ENCODE peak calls at places on chromosomes 12 and 14, in seven cellular contexts. One of them, this sample, is unnamed.

GRCh38 chr12:100382327-100382726 is 25.5 kb downstream of the SLC17A8 start:
- DNase-seq in PC-9: no peak
- DNase-seq in GM23248: peak; percentile 25
- DNase-seq in neuronal stem cell: no peak
- DNase-seq in H9: no peak
- DNase-seq in DND-41: no peak
- DNase-seq in H1: no peak
- DNase-seq in this sample: no peak

GRCh38 chr12:75944097-75944904 is 87.3 kb downstream of the PHLDA1 start:
- DNase-seq in PC-9: peak; percentile 43
- DNase-seq in GM23248: peak; percentile 90
- DNase-seq in neuronal stem cell: no peak
- DNase-seq in H9: peak; percentile 62
- DNase-seq in DND-41: no peak
- DNase-seq in H1: no peak
- DNase-seq in this sample: peak; percentile 88

GRCh38 chr12:53414756-53415417 is 8.8 kb upstream of the AMHR2 start:
- DNase-seq in PC-9: no peak
- DNase-seq in GM23248: no peak
- DNase-seq in neuronal stem cell: no peak
- DNase-seq in H9: no peak
- DNase-seq in DND-41: no peak
- DNase-seq in H1: no peak
- DNase-seq in this sample: no peak

GRCh38 chr14:21072102-21072501 is 2.0 kb downstream of the ARHGEF40 start:
- DNase-seq in PC-9: no peak
- DNase-seq in GM23248: peak; percentile 93
- DNase-seq in neuronal stem cell: no peak
- DNase-seq in H9: no peak
- DNase-seq in DND-41: no peak
- DNase-seq in H1: no peak
- DNase-seq in this sample: peak; percentile 99

GRCh38 chr14:100606687-100607610 is 19.7 kb upstream of the BEGAIN start:
- DNase-seq in PC-9: no peak
- DNase-seq in GM23248: no peak
- DNase-seq in neuronal stem cell: no peak
- DNase-seq in H9: peak; percentile 15
- DNase-seq in DND-41: no peak
- DNase-seq in H1: no peak
- DNase-seq in this sample: peak; percentile 91

GRCh38 chr12:47798481-47798948 is 21.2 kb downstream of the HDAC7 start:
- DNase-seq in PC-9: no peak
- DNase-seq in GM23248: no peak
- DNase-seq in neuronal stem cell: no peak
- DNase-seq in H9: no peak
- DNase-seq in DND-41: no peak
- DNase-seq in H1: no peak
- DNase-seq in this sample: no peak

GRCh38 chr14:34785223-34786006 is 71.0 kb upstream of the CFL2 start:
- DNase-seq in PC-9: no peak
- DNase-seq in GM23248: no peak
- DNase-seq in neuronal stem cell: no peak
- DNase-seq in H9: no peak
- DNase-seq in DND-41: no peak
- DNase-seq in H1: no peak
- DNase-seq in this sample: no peak

GRCh38 chr12:120252071-120252906 is 13.2 kb downstream of the PXN start:
- DNase-seq in PC-9: no peak
- DNase-seq in GM23248: no peak
- DNase-seq in neuronal stem cell: no peak
- DNase-seq in H9: no peak
- DNase-seq in DND-41: peak; percentile 78
- DNase-seq in H1: no peak
- DNase-seq in this sample: no peak

GRCh38 chr12:58502236-58502635 is 418.1 kb downstream of the LRIG3 start:
- DNase-seq in PC-9: no peak
- DNase-seq in GM23248: peak; percentile 39
- DNase-seq in neuronal stem cell: peak; percentile 61
- DNase-seq in H9: no peak
- DNase-seq in DND-41: no peak
- DNase-seq in H1: no peak
- DNase-seq in this sample: no peak

GRCh38 chr12:41992029-41992428 is 152.6 kb downstream of the GXYLT1 start:
- DNase-seq in PC-9: no peak
- DNase-seq in GM23248: no peak
- DNase-seq in neuronal stem cell: no peak
- DNase-seq in H9: no peak
- DNase-seq in DND-41: no peak
- DNase-seq in H1: no peak
- DNase-seq in this sample: no peak

GRCh38 chr14:102279688-102280348 is 25.1 kb downstream of the MOK start:
- DNase-seq in PC-9: peak; percentile 94
- DNase-seq in GM23248: peak; percentile 98
- DNase-seq in neuronal stem cell: no peak
- DNase-seq in H9: no peak
- DNase-seq in DND-41: no peak
- DNase-seq in H1: no peak
- DNase-seq in this sample: peak; percentile 90

GRCh38 chr12:112359290-112359689 is 22.9 kb downstream of the HECTD4 start:
- DNase-seq in PC-9: no peak
- DNase-seq in GM23248: no peak
- DNase-seq in neuronal stem cell: no peak
- DNase-seq in H9: no peak
- DNase-seq in DND-41: no peak
- DNase-seq in H1: no peak
- DNase-seq in this sample: no peak

GRCh38 chr12:11500861-11501230 is 105.5 kb upstream of the PRB2 start:
- DNase-seq in PC-9: no peak
- DNase-seq in GM23248: no peak
- DNase-seq in neuronal stem cell: no peak
- DNase-seq in H9: no peak
- DNase-seq in DND-41: no peak
- DNase-seq in H1: no peak
- DNase-seq in this sample: no peak

GRCh38 chr12:4997939-4998338 is 45.7 kb upstream of the KCNA5 start:
- DNase-seq in PC-9: no peak
- DNase-seq in GM23248: peak; percentile 96
- DNase-seq in neuronal stem cell: no peak
- DNase-seq in H9: no peak
- DNase-seq in DND-41: no peak
- DNase-seq in H1: no peak
- DNase-seq in this sample: peak; percentile 87

GRCh38 chr12:112839386-112839972 is 47.9 kb downstream of the RPH3A start:
- DNase-seq in PC-9: peak; percentile 25
- DNase-seq in GM23248: peak; percentile 41
- DNase-seq in neuronal stem cell: no peak
- DNase-seq in H9: no peak
- DNase-seq in DND-41: no peak
- DNase-seq in H1: no peak
- DNase-seq in this sample: no peak

GRCh38 chr14:64873506-64874220 is 6.0 kb downstream of the SPTB start:
- DNase-seq in PC-9: no peak
- DNase-seq in GM23248: peak; percentile 34
- DNase-seq in neuronal stem cell: no peak
- DNase-seq in H9: no peak
- DNase-seq in DND-41: no peak
- DNase-seq in H1: no peak
- DNase-seq in this sample: no peak

GRCh38 chr14:59126714-59127436 is 61.6 kb upstream of the DAAM1 start:
- DNase-seq in PC-9: peak; percentile 25
- DNase-seq in GM23248: peak; percentile 75
- DNase-seq in neuronal stem cell: peak; percentile 48
- DNase-seq in H9: no peak
- DNase-seq in DND-41: peak; percentile 26
- DNase-seq in H1: no peak
- DNase-seq in this sample: peak; percentile 73

DNA sequence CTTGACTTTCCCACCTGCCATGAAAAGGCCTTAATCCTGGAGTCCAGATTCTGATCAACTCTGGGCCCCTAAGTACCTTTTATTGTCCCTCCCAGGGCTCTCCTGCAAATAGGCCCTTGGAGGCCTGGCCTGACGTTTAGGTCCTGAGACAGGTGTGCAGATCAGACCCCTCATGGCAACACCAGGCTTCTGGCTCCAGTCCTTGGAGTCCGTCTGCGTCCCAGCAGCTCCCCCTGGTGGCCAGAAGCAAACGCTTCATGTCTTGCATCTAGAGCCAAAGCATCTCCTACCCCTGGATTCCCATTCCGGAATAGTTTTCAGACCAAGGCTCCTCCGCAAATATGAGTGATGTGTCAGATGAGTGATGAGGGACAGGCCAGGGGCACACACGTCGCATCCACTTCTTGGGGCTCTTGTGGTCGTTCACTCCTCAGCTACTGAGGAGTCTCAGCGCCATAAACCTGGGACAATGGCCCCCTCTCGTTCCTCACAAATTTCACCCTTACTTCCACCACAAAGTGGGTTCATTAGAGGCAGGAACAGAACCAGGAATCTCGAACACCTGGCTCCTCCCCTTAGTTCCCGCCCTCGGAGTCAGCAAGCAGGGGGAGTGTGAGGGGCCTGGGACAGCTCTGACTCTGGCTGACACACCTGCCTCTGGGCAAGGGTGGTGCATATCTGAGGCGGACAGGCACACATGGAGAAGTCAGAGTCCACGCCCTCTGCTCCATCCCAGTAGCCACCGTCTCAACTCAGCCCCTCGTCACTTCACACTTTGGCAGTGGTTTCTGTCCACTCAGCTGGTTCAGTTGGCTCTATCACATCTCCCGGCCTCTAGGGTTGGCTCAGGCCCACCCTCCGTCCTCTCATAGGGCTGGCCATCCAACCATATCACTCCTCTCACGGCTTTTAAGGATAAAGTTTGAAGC is 77.9 kb upstream of the PWP1 start:
- DNase-seq in PC-9: peak; percentile 71
- DNase-seq in GM23248: peak; percentile 78
- DNase-seq in neuronal stem cell: peak; percentile 82
- DNase-seq in H9: peak; percentile 94
- DNase-seq in DND-41: peak; percentile 74
- DNase-seq in H1: peak; percentile 94
- DNase-seq in this sample: peak; percentile 82
- H2AFZ ChIP-seq in PC-9: no peak overlapping the region
- H2AFZ ChIP-seq in GM23248: no peak overlapping the region
- H2AFZ ChIP-seq in neuronal stem cell: peak overlapping the region; percentile 30
- H2AFZ ChIP-seq in H9: no peak overlapping the region
- H2AFZ ChIP-seq in DND-41: no peak overlapping the region
- H2AFZ ChIP-seq in H1: no peak overlapping the region
- H2AFZ ChIP-seq in this sample: no peak overlapping the region

GRCh38 chr12:124240493-124240892 is 54.4 kb upstream of the RFLNA start:
- DNase-seq in PC-9: no peak
- DNase-seq in GM23248: peak; percentile 10
- DNase-seq in neuronal stem cell: no peak
- DNase-seq in H9: peak; percentile 58
- DNase-seq in DND-41: peak; percentile 30
- DNase-seq in H1: no peak
- DNase-seq in this sample: peak; percentile 87

GRCh38 chr12:124236651-124237050 is 58.2 kb upstream of the RFLNA start:
- DNase-seq in PC-9: no peak
- DNase-seq in GM23248: peak; percentile 86
- DNase-seq in neuronal stem cell: no peak
- DNase-seq in H9: no peak
- DNase-seq in DND-41: no peak
- DNase-seq in H1: no peak
- DNase-seq in this sample: peak; percentile 94

GRCh38 chr12:124241776-124242528 is 52.9 kb upstream of the RFLNA start:
- DNase-seq in PC-9: no peak
- DNase-seq in GM23248: no peak
- DNase-seq in neuronal stem cell: no peak
- DNase-seq in H9: no peak
- DNase-seq in DND-41: no peak
- DNase-seq in H1: no peak
- DNase-seq in this sample: no peak

GRCh38 chr12:124242529-124243065 is 52.3 kb upstream of the RFLNA start:
- DNase-seq in PC-9: no peak
- DNase-seq in GM23248: no peak
- DNase-seq in neuronal stem cell: no peak
- DNase-seq in H9: no peak
- DNase-seq in DND-41: no peak
- DNase-seq in H1: no peak
- DNase-seq in this sample: no peak

GRCh38 chr12:124238886-124239285 is 56.0 kb upstream of the RFLNA start:
- DNase-seq in PC-9: no peak
- DNase-seq in GM23248: no peak
- DNase-seq in neuronal stem cell: no peak
- DNase-seq in H9: no peak
- DNase-seq in DND-41: no peak
- DNase-seq in H1: no peak
- DNase-seq in this sample: no peak
- H3K27ac ChIP-seq in PC-9: no peak overlapping the region
- H3K27ac ChIP-seq in GM23248: no peak overlapping the region
- H3K27ac ChIP-seq in neuronal stem cell: no peak overlapping the region
- H3K27ac ChIP-seq in H9: no peak overlapping the region
- H3K27ac ChIP-seq in DND-41: no peak overlapping the region
- H3K27ac ChIP-seq in H1: no peak overlapping the region
- H3K27ac ChIP-seq in this sample: no peak overlapping the region

DNA sequence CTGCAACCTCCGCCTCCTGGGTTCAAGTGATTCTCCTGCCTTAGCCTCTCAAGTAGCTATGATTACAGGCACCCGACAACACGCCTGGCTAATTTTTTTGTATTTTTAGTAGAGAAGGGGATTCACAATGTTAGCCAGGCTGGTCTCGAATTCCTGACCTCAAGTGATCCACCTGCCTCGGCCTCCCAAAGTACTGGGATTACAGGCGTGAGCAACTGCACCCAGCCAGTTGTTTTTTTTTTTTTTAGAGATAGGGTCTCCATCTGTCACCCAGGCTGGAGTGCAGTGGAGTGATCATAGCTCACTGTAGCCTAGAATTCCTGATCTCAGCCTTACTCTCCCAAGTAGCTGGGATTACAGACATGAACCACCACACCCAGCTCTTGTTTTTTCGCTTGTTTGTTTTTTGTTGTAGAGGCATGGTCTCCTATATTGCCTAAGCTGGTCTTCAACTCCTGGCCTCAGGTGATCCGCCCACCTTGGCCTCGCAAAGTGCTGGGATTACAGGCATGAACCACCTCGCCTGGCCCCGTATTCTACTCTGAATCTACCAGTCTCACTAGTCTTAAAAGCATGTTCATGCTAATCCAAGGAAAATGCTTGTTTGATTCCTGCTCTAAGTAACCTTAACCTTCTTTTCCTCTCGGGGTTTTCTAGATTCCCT is 31.7 kb upstream of the STRN3 start:
- DNase-seq in PC-9: no peak
- DNase-seq in GM23248: no peak
- DNase-seq in neuronal stem cell: no peak
- DNase-seq in H9: no peak
- DNase-seq in DND-41: no peak
- DNase-seq in H1: no peak
- DNase-seq in this sample: no peak
- H2AFZ ChIP-seq in PC-9: no peak overlapping the region
- H2AFZ ChIP-seq in GM23248: no peak overlapping the region
- H2AFZ ChIP-seq in neuronal stem cell: no peak overlapping the region
- H2AFZ ChIP-seq in H9: no peak overlapping the region
- H2AFZ ChIP-seq in DND-41: no peak overlapping the region
- H2AFZ ChIP-seq in H1: no peak overlapping the region
- H2AFZ ChIP-seq in this sample: no peak overlapping the region

DNA sequence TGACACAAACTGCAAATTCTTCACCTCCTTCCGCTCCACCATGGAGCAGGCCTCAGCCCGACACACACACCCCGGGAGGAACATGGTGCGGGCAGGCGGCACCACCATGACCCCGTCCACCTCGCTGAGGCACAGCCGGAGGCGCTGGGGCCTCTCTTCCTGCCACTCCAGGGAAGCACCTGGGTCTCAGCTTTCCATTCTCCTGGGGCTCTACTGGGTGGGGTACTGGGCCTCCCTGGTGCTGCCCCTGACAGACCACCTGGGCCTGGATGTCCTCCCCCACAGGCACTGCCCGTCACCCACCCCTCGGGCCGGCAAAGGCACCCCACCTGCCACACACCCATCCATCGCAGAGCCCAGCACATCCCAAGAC is 9.9 kb downstream of the AKT1 start:
- DNase-seq in PC-9: no peak
- DNase-seq in GM23248: no peak
- DNase-seq in neuronal stem cell: no peak
- DNase-seq in H9: no peak
- DNase-seq in DND-41: no peak
- DNase-seq in H1: no peak
- DNase-seq in this sample: peak; percentile 73
- H3K27ac ChIP-seq in PC-9: no peak overlapping the region
- H3K27ac ChIP-seq in GM23248: no peak overlapping the region
- H3K27ac ChIP-seq in neuronal stem cell: no peak overlapping the region
- H3K27ac ChIP-seq in H9: no peak overlapping the region
- H3K27ac ChIP-seq in DND-41: no peak overlapping the region
- H3K27ac ChIP-seq in H1: no peak overlapping the region
- H3K27ac ChIP-seq in this sample: no peak overlapping the region

This sample was measured in osteoblast.